ENCODE peak calls at places on chromosome 17, in nine cellular contexts. G, S, J, Z, Y, V, O, F and N are unnamed samples.

GRCh38 chr17:65749479-65749878 is 188.0 kb upstream of the AXIN2 start:
- DNase-seq in V (no peak), F (peak; percentile 62), Z (no peak), J (peak; percentile 65), Y (no peak), O (peak; percentile 23), S (no peak), G (peak; percentile 46), N (no peak)

GRCh38 chr17:75652934-75653549 is 13.9 kb downstream of the RECQL5 start:
- DNase-seq in Z (peak; percentile 67), J (peak; percentile 59), F (peak; percentile 32), G (peak; percentile 43), S (no peak), Y (peak; percentile 92), V (no peak), O (peak; percentile 21), N (no peak)

GRCh38 chr17:61414141-61414935 is 14.7 kb downstream of the TBX2 start:
- DNase-seq in V (no peak), F (peak; percentile 18), G (no peak), O (no peak), J (no peak), Y (peak; percentile 51), S (no peak), Z (no peak), N (no peak)

GRCh38 chr17:42131232-42131631 is 8.6 kb downstream of the HSPB9 start:
- DNase-seq in G (no peak), O (no peak), F (no peak), J (no peak), Z (no peak), Y (no peak), S (no peak), V (no peak), N (no peak)

GRCh38 chr17:60425626-60426025 is 3.3 kb downstream of the CHCT1 start:
- DNase-seq in G (no peak), S (no peak), F (no peak), Y (peak; percentile 43), V (no peak), J (no peak), Z (no peak), O (no peak), N (no peak)

GRCh38 chr17:80060629-80061028 is 24.2 kb downstream of the CCDC40 start:
- DNase-seq in J (no peak), F (no peak), Y (no peak), O (no peak), G (no peak), S (no peak), Z (no peak), V (no peak), N (no peak)

GRCh38 chr17:43396491-43397060 is 2.2 kb upstream of the ARL4D start:
- DNase-seq in Y (peak; percentile 52), F (no peak), O (no peak), S (no peak), V (no peak), Z (no peak), J (no peak), G (no peak), N (no peak)

GRCh38 chr17:60724647-60725046 is 47.0 kb downstream of the BCAS3 start:
- DNase-seq in F (no peak), Z (no peak), V (no peak), Y (no peak), G (no peak), O (no peak), S (no peak), J (no peak), N (no peak)

GRCh38 chr17:40264458-40265185 is 23.1 kb upstream of the CDC6 start:
- DNase-seq in Y (peak; percentile 74), F (no peak), O (no peak), V (no peak), S (no peak), Z (no peak), G (no peak), J (no peak), N (no peak)

GRCh38 chr17:73968680-73969079 is 234.8 kb upstream of the RPL38 start:
- DNase-seq in V (no peak), Z (no peak), J (no peak), Y (peak; percentile 66), F (no peak), O (no peak), S (no peak), G (no peak), N (no peak)

GRCh38 chr17:7034955-7035590 is 742 bp upstream of the SLC16A13 start:
- DNase-seq in Y (no peak), J (no peak), O (no peak), F (no peak), Z (no peak), G (no peak), V (no peak), S (no peak), N (no peak)

GRCh38 chr17:40810505-40810904 is 10.7 kb upstream of the KRT28 start:
- DNase-seq in Z (no peak), G (peak; percentile 8), Y (no peak), V (no peak), O (no peak), J (peak; percentile 43), S (no peak), F (peak; percentile 21), N (no peak)

GRCh38 chr17:61568219-61569072 is 22.6 kb downstream of the NACA2 start:
- DNase-seq in S (no peak), O (no peak), G (no peak), V (no peak), F (no peak), Z (peak; percentile 35), Y (no peak), J (peak; percentile 94), N (no peak)

GRCh38 chr17:47810901-47811635 is 10.5 kb downstream of the OSBPL7 start:
- DNase-seq in G (no peak), O (no peak), S (no peak), F (no peak), Y (peak; percentile 39), V (no peak), Z (no peak), J (no peak), N (no peak)

GRCh38 chr17:31321971-31322370 is 549 bp upstream of the EVI2A start:
- DNase-seq in G (no peak), S (no peak), F (no peak), J (no peak), Z (no peak), V (no peak), O (no peak), Y (no peak), N (no peak)
- TF ChIP-seq CTCF in G (no peak), S (no peak), F (no peak), J (no peak), Z (no peak), V (no peak), O (no peak), Y (no peak), N (no peak)

GRCh38 chr17:4743898-4744297 is 4.2 kb upstream of the CXCL16 start:
- DNase-seq in J (no peak), V (no peak), S (no peak), Y (no peak), O (no peak), F (no peak), Z (no peak), G (no peak), N (no peak)

GRCh38 chr17:4743216-4743615 is 3.5 kb upstream of the CXCL16 start:
- DNase-seq in Y (no peak), S (no peak), O (no peak), G (no peak), V (no peak), F (no peak), Z (no peak), J (no peak), N (no peak)

GRCh38 chr17:4747847-4748246 is 8.1 kb upstream of the CXCL16 start:
- DNase-seq in J (no peak), V (no peak), S (no peak), O (no peak), G (peak; percentile 11), F (no peak), Z (no peak), Y (no peak), N (no peak)

GRCh38 chr17:4742629-4743028 is 2.9 kb upstream of the CXCL16 start:
- DNase-seq in G (no peak), F (no peak), O (no peak), Y (no peak), V (no peak), J (no peak), S (no peak), Z (peak; percentile 17), N (no peak)

DNA sequence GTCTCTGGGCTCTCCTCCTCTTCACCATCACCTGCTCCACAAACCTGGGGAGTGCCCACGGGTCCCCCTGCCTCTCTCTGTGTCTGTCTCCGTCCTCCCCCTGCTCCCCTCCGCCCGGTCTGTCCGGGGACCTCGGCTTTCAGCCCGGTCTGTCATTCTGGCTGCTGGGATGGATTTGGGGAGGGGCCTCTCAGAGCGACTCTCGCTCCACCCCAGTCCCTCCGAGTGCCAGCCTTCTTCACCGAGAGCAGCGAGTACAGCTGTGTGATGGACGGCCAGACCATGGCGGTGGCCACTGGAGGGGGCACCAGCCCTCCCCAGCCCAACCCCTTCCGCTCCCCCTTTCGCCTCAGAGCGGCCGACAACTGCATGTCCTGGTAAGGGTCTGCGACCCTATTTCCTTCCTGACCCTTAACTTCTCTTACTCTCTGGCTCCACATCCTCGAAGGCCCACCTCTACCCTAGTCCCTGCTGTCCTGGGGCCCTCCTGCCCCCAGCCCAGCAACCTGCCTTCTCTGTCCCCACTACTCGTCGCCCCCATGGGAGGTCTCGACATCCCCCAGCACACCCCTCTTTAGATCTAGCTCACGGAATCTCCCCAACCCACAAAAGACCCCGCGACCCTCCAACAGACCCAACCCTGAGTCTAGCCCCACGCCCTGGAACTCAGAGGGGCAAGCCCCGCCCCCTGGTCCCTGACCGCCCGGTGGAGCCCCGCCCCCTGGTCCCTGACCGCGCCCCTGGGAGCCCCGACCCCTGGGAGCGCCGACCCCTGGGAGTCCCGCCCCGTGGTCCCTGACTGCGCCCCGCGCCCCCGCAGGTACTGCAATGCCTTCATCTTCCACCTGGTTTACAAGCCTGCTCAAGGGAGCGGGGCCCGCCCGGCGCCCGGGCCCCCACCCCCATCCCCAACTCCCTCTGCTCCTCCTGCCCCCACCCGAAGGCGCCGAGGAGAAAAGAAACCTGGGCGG is 5.6 kb upstream of the CXCL16 start:
- DNase-seq in J (no peak), O (no peak), Z (peak; percentile 51), V (no peak), F (no peak), G (no peak), Y (peak; percentile 92), S (no peak), N (no peak)
- TF ChIP-seq CTCF in J (peak; percentile 25), O (no peak), Z (no peak), V (no peak), F (no peak), G (no peak), Y (peak; percentile 38), S (no peak), N (no peak)

DNA sequence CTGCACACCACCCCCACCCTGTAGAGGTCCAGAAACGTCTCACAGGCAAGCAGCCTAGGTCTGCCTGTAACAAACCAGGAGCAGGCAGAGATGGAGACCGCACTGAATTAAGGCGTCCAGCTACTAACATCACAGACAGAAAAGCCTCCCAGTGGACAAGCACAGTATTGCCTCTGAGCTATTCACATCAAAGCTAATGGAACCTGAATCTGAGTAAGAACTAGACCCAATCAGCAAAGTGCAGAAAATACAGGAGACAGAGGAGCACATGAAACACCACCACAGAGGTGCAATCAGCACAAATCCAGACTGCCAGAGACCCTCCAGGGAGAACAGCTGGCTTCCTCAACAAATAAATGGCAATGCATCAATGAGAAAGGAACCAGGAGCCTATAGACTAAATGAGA is 22.2 kb upstream of the PEMT start:
- DNase-seq in J (peak; percentile 63), Y (peak; percentile 95), F (peak; percentile 79), S (peak; percentile 85), Z (peak; percentile 81), V (no peak), O (peak; percentile 70), G (peak; percentile 81), N (peak; percentile 68)
- TF ChIP-seq CTCF in J (peak; percentile 79), Y (peak; percentile 80), F (peak; percentile 84), S (peak; percentile 73), Z (peak; percentile 67), V (peak; percentile 71), O (peak; percentile 90), G (peak; percentile 89), N (peak; percentile 73)

GRCh38 chr17:82808006-82808405 is 31.8 kb downstream of the ZNF750 start:
- DNase-seq in J (no peak), Y (no peak), Z (no peak), S (no peak), G (no peak), O (no peak), V (no peak), F (no peak), N (no peak)
- TF ChIP-seq CTCF in J (no peak), Y (no peak), Z (no peak), S (no peak), G (no peak), O (no peak), V (no peak), F (no peak), N (no peak)